ENCODE peak calls at places on chromosome 1, in nine cellular contexts. E is germinal center; Q is endothelial cell; Z is COR-L47; K is stimulated activated CD4-positive, alpha-beta T cell treated with anti-CD3 and anti-CD28 coated beads, TNF-alpha, amount 100 ng/mL, for 4 hours; C is cerebellum; U is activated CD8-positive, alpha-beta memory T cell treated with anti-CD3 and anti-CD28 coated beads, Interleukin-2, amount 10 ng/mL, durations not matched to agents 7 days and 5 days; V is ovary; R is type B pancreatic cell. X is an unnamed sample.

GRCh38 chr1:32886012-32886827 is at the start of gene HPCA:
- DNase-seq in E (peak), Q (peak), Z (no peak), K (no peak), C (no peak), U (peak), V (peak), R (peak), X (peak)

GRCh38 chr1:102834688-102835320 is 273.5 kb downstream of the COL11A1 start:
- DNase-seq in E (no peak), Q (no peak), Z (no peak), K (no peak), C (no peak), U (no peak), V (no peak), R (no peak), X (no peak)

GRCh38 chr1:3885611-3886010 is 14.5 kb downstream of the C1orf174 start:
- DNase-seq in E (no peak), Q (no peak), Z (no peak), K (no peak), C (no peak), U (no peak), V (no peak), R (no peak), X (no peak)

GRCh38 chr1:117061986-117062415 is 1.9 kb downstream of the TTF2 start:
- DNase-seq in E (no peak), Q (no peak), Z (no peak), K (no peak), C (no peak), U (no peak), V (no peak), R (no peak), X (no peak)

GRCh38 chr1:53616511-53616910 is 122.5 kb downstream of the GLIS1 start:
- DNase-seq in E (no peak), Q (no peak), Z (no peak), K (no peak), C (no peak), U (peak), V (no peak), R (peak), X (no peak)

GRCh38 chr1:209672705-209673630 is 2.2 kb upstream of the G0S2 start:
- DNase-seq in E (peak), Q (no peak), Z (no peak), K (no peak), C (no peak), U (peak), V (no peak), R (no peak), X (no peak)

GRCh38 chr1:235090406-235091069 is 38.1 kb downstream of the TOMM20 start:
- DNase-seq in E (no peak), Q (peak), Z (no peak), K (no peak), C (no peak), U (no peak), V (no peak), R (no peak), X (no peak)

GRCh38 chr1:226051356-226051755 is 11.2 kb upstream of the H3-3A start:
- DNase-seq in E (no peak), Q (no peak), Z (no peak), K (no peak), C (no peak), U (no peak), V (no peak), R (no peak), X (no peak)

GRCh38 chr1:226986496-226987178 is 46.5 kb downstream of the COQ8A start:
- DNase-seq in E (no peak), Q (no peak), Z (no peak), K (no peak), C (no peak), U (peak), V (no peak), R (peak), X (no peak)

GRCh38 chr1:69167876-69168275 is 399.8 kb upstream of the LRRC7 start:
- DNase-seq in E (no peak), Q (no peak), Z (no peak), K (no peak), C (no peak), U (no peak), V (no peak), R (no peak), X (no peak)

GRCh38 chr1:226520640-226521355 is 27.8 kb upstream of the STUM start:
- DNase-seq in E (no peak), Q (no peak), Z (no peak), K (no peak), C (no peak), U (no peak), V (no peak), R (peak), X (no peak)

GRCh38 chr1:53408013-53408754 is 51.0 kb upstream of the DMRTB1 start:
- DNase-seq in E (no peak), Q (no peak), Z (no peak), K (no peak), C (no peak), U (no peak), V (no peak), R (peak), X (no peak)

GRCh38 chr1:53869454-53870117 is 20.0 kb downstream of the YIPF1 start:
- DNase-seq in E (peak), Q (no peak), Z (no peak), K (no peak), C (no peak), U (no peak), V (no peak), R (no peak), X (no peak)

GRCh38 chr1:219702551-219703215 is 89.8 kb upstream of the ZC3H11B start:
- DNase-seq in E (no peak), Q (no peak), Z (no peak), K (no peak), C (no peak), U (no peak), V (no peak), R (no peak), X (no peak)

GRCh38 chr1:18396247-18396646 is 84.5 kb upstream of the KLHDC7A start:
- DNase-seq in E (no peak), Q (no peak), Z (no peak), K (no peak), C (no peak), U (no peak), V (no peak), R (no peak), X (no peak)

GRCh38 chr1:50332941-50333594 is 90.2 kb downstream of the DMRTA2 start:
- DNase-seq in E (peak), Q (peak), Z (no peak), K (peak), C (peak), U (peak), V (peak), R (peak), X (peak)

GRCh38 chr1:170377011-170377410 is 155.0 kb upstream of the GORAB start:
- DNase-seq in E (no peak), Q (no peak), Z (no peak), K (no peak), C (no peak), U (no peak), V (no peak), R (no peak), X (no peak)

GRCh38 chr1:9281071-9281827 is 11.4 kb upstream of the SPSB1 start:
- DNase-seq in E (no peak), Q (no peak), Z (no peak), K (no peak), C (no peak), U (no peak), V (no peak), R (no peak), X (no peak)

GRCh38 chr1:40363721-40364120 is 9.8 kb upstream of the SMAP2 start:
- DNase-seq in E (peak), Q (no peak), Z (no peak), K (no peak), C (no peak), U (no peak), V (no peak), R (no peak), X (peak)

GRCh38 chr1:37732111-37732780 is 32.7 kb downstream of the EPHA10 start:
- DNase-seq in E (no peak), Q (no peak), Z (no peak), K (no peak), C (no peak), U (no peak), V (no peak), R (no peak), X (no peak)

GRCh38 chr1:244010191-244010590 is 40.9 kb upstream of the ZBTB18 start:
- DNase-seq in E (no peak), Q (no peak), Z (no peak), K (peak), C (no peak), U (no peak), V (no peak), R (no peak), X (no peak)

GRCh38 chr1:234638832-234639799 is 29.1 kb upstream of the IRF2BP2 start:
- DNase-seq in E (no peak), Q (no peak), Z (no peak), K (no peak), C (no peak), U (no peak), V (no peak), R (no peak), X (no peak)

GRCh38 chr1:240946926-240947325 is 335.0 kb upstream of the GREM2 start:
- DNase-seq in E (peak), Q (peak), Z (peak), K (no peak), C (no peak), U (no peak), V (no peak), R (no peak), X (peak)

GRCh38 chr1:20681999-20682398 is 20.8 kb upstream of the DDOST start:
- DNase-seq in E (no peak), Q (no peak), Z (no peak), K (no peak), C (no peak), U (no peak), V (no peak), R (no peak), X (no peak)

GRCh38 chr1:106620521-106620954 is 435.9 kb upstream of the PRMT6 start:
- DNase-seq in E (no peak), Q (no peak), Z (no peak), K (no peak), C (no peak), U (no peak), V (no peak), R (no peak), X (no peak)

GRCh38 chr1:67833595-67833926 is 294 bp upstream of the GNG12 start:
- DNase-seq in E (no peak), Q (no peak), Z (no peak), K (no peak), C (no peak), U (no peak), V (no peak), R (no peak), X (no peak)

GRCh38 chr1:161884475-161884874 is 118.4 kb downstream of the ATF6 start:
- DNase-seq in E (no peak), Q (no peak), Z (no peak), K (no peak), C (no peak), U (no peak), V (no peak), R (no peak), X (no peak)